ENCODE peak calls at places on chromosomes 6 and 20, in seven cellular contexts. One of them, this sample, is unnamed. For H3K9me3 and H3K36me3, the result is how much of the 10 kb centered on the place peaks cover.

GRCh38 chr6:16399198-16399597 is 160.8 kb downstream of the GMPR start:
- DNase-seq in Caco-2: no peak
- DNase-seq in WERI-Rb-1: no peak
- DNase-seq in ovary: no peak
- DNase-seq in testis: no peak
- DNase-seq in body of pancreas: no peak
- DNase-seq in adrenal gland: no peak
- DNase-seq in this sample: no peak

GRCh38 chr20:63539092-63539430 is 1.9 kb upstream of the PTK6 start:
- DNase-seq in Caco-2: no peak
- DNase-seq in WERI-Rb-1: no peak
- DNase-seq in ovary: no peak
- DNase-seq in testis: no peak
- DNase-seq in body of pancreas: no peak
- DNase-seq in adrenal gland: no peak
- DNase-seq in this sample: no peak

GRCh38 chr6:6004147-6004995 is 2.4 kb downstream of the NRN1 start:
- DNase-seq in Caco-2: no peak
- DNase-seq in WERI-Rb-1: peak
- DNase-seq in ovary: no peak
- DNase-seq in testis: no peak
- DNase-seq in body of pancreas: no peak
- DNase-seq in adrenal gland: no peak
- DNase-seq in this sample: no peak

GRCh38 chr6:162973141-162973872 is 245.5 kb downstream of the PACRG start:
- DNase-seq in Caco-2: no peak
- DNase-seq in WERI-Rb-1: no peak
- DNase-seq in ovary: no peak
- DNase-seq in testis: no peak
- DNase-seq in body of pancreas: no peak
- DNase-seq in adrenal gland: no peak
- DNase-seq in this sample: no peak

GRCh38 chr6:166520905-166521834 is 65.3 kb downstream of the RAMACL start:
- DNase-seq in Caco-2: no peak
- DNase-seq in WERI-Rb-1: no peak
- DNase-seq in ovary: no peak
- DNase-seq in testis: no peak
- DNase-seq in body of pancreas: no peak
- DNase-seq in adrenal gland: no peak
- DNase-seq in this sample: no peak

GRCh38 chr6:2429460-2429859 is 184.1 kb upstream of the GMDS start:
- DNase-seq in Caco-2: no peak
- DNase-seq in WERI-Rb-1: no peak
- DNase-seq in ovary: no peak
- DNase-seq in testis: no peak
- DNase-seq in body of pancreas: no peak
- DNase-seq in adrenal gland: no peak
- DNase-seq in this sample: no peak

GRCh38 chr6:47817749-47818148 is 35.9 kb downstream of the OPN5 start:
- DNase-seq in Caco-2: no peak
- DNase-seq in WERI-Rb-1: no peak
- DNase-seq in ovary: no peak
- DNase-seq in testis: no peak
- DNase-seq in body of pancreas: no peak
- DNase-seq in adrenal gland: no peak
- DNase-seq in this sample: no peak

GRCh38 chr6:45222380-45222779 is 105.8 kb upstream of the RUNX2 start:
- DNase-seq in Caco-2: no peak
- DNase-seq in WERI-Rb-1: no peak
- DNase-seq in ovary: no peak
- DNase-seq in testis: no peak
- DNase-seq in body of pancreas: no peak
- DNase-seq in adrenal gland: no peak
- DNase-seq in this sample: no peak

GRCh38 chr6:41736207-41736710 is 851 bp upstream of the TFEB start:
- DNase-seq in Caco-2: no peak
- DNase-seq in WERI-Rb-1: no peak
- DNase-seq in ovary: no peak
- DNase-seq in testis: no peak
- DNase-seq in body of pancreas: no peak
- DNase-seq in adrenal gland: no peak
- DNase-seq in this sample: no peak

GRCh38 chr6:163828038-163828790 is 413.7 kb downstream of the QKI start:
- DNase-seq in Caco-2: no peak
- DNase-seq in WERI-Rb-1: peak
- DNase-seq in ovary: no peak
- DNase-seq in testis: no peak
- DNase-seq in body of pancreas: no peak
- DNase-seq in adrenal gland: no peak
- DNase-seq in this sample: no peak

GRCh38 chr6:32367641-32368040 is 4.1 kb downstream of the TSBP1 start:
- DNase-seq in Caco-2: no peak
- DNase-seq in WERI-Rb-1: no peak
- DNase-seq in ovary: no peak
- DNase-seq in testis: no peak
- DNase-seq in body of pancreas: no peak
- DNase-seq in adrenal gland: no peak
- DNase-seq in this sample: no peak

GRCh38 chr6:154298297-154298696 is 58.3 kb downstream of the IPCEF1 start:
- DNase-seq in Caco-2: no peak
- DNase-seq in WERI-Rb-1: no peak
- DNase-seq in ovary: no peak
- DNase-seq in testis: no peak
- DNase-seq in body of pancreas: no peak
- DNase-seq in adrenal gland: no peak
- DNase-seq in this sample: no peak

GRCh38 chr6:5084787-5085637 is at the start of gene PPP1R3G:
- DNase-seq in Caco-2: no peak
- DNase-seq in WERI-Rb-1: peak
- DNase-seq in ovary: peak
- DNase-seq in testis: peak
- DNase-seq in body of pancreas: peak
- DNase-seq in adrenal gland: peak
- DNase-seq in this sample: peak

GRCh38 chr6:24554474-24554873 is 59.7 kb downstream of the ALDH5A1 start:
- DNase-seq in Caco-2: no peak
- DNase-seq in WERI-Rb-1: no peak
- DNase-seq in ovary: no peak
- DNase-seq in testis: no peak
- DNase-seq in body of pancreas: no peak
- DNase-seq in adrenal gland: no peak
- DNase-seq in this sample: no peak

GRCh38 chr6:34284563-34285545 is 36.0 kb upstream of the SMIM29 start:
- DNase-seq in Caco-2: no peak
- DNase-seq in WERI-Rb-1: peak
- DNase-seq in ovary: peak
- DNase-seq in testis: no peak
- DNase-seq in body of pancreas: peak
- DNase-seq in adrenal gland: peak
- DNase-seq in this sample: peak

GRCh38 chr6:31736768-31737314 is 511 bp upstream of the CLIC1 start:
- DNase-seq in Caco-2: peak
- DNase-seq in WERI-Rb-1: no peak
- DNase-seq in ovary: no peak
- DNase-seq in testis: no peak
- DNase-seq in body of pancreas: peak
- DNase-seq in adrenal gland: no peak
- DNase-seq in this sample: no peak

GRCh38 chr20:19462491-19462890 is 250.0 kb downstream of the SLC24A3 start:
- DNase-seq in Caco-2: no peak
- DNase-seq in WERI-Rb-1: no peak
- DNase-seq in ovary: no peak
- DNase-seq in testis: no peak
- DNase-seq in body of pancreas: no peak
- DNase-seq in adrenal gland: no peak
- DNase-seq in this sample: peak

GRCh38 chr20:24875078-24875477 is 74.0 kb upstream of the CST7 start:
- DNase-seq in Caco-2: no peak
- DNase-seq in WERI-Rb-1: no peak
- DNase-seq in ovary: no peak
- DNase-seq in testis: no peak
- DNase-seq in body of pancreas: no peak
- DNase-seq in adrenal gland: no peak
- DNase-seq in this sample: no peak

GRCh38 chr20:35732644-35732982 is 9.4 kb downstream of the RBM39 start:
- DNase-seq in Caco-2: no peak
- DNase-seq in WERI-Rb-1: no peak
- DNase-seq in ovary: no peak
- DNase-seq in testis: no peak
- DNase-seq in body of pancreas: no peak
- DNase-seq in adrenal gland: no peak
- DNase-seq in this sample: no peak

GRCh38 chr6:53455678-53456077 is 89.2 kb downstream of the GCLC start:
- DNase-seq in Caco-2: no peak
- DNase-seq in WERI-Rb-1: no peak
- DNase-seq in ovary: no peak
- DNase-seq in testis: no peak
- DNase-seq in body of pancreas: no peak
- DNase-seq in adrenal gland: no peak
- DNase-seq in this sample: no peak

GRCh38 chr6:66663127-66663526 is 956.1 kb upstream of the EYS start:
- DNase-seq in Caco-2: no peak
- DNase-seq in WERI-Rb-1: no peak
- DNase-seq in ovary: no peak
- DNase-seq in testis: no peak
- DNase-seq in body of pancreas: no peak
- DNase-seq in adrenal gland: no peak
- DNase-seq in this sample: no peak

GRCh38 chr20:60115452-60115851 is 157.2 kb downstream of the CDH26 start:
- DNase-seq in Caco-2: no peak
- DNase-seq in WERI-Rb-1: no peak
- DNase-seq in ovary: no peak
- DNase-seq in testis: no peak
- DNase-seq in body of pancreas: no peak
- DNase-seq in adrenal gland: no peak
- DNase-seq in this sample: no peak

GRCh38 chr20:63153254-63154221 is 62.4 kb downstream of the YTHDF1 start:
- DNase-seq in Caco-2: peak
- DNase-seq in WERI-Rb-1: no peak
- DNase-seq in ovary: no peak
- DNase-seq in testis: no peak
- DNase-seq in body of pancreas: no peak
- DNase-seq in adrenal gland: no peak
- DNase-seq in this sample: no peak

GRCh38 chr6:110656492-110656891 is 158.8 kb downstream of the CDK19 start:
- DNase-seq in Caco-2: no peak
- DNase-seq in WERI-Rb-1: no peak
- DNase-seq in ovary: no peak
- DNase-seq in testis: peak
- DNase-seq in body of pancreas: peak
- DNase-seq in adrenal gland: no peak
- DNase-seq in this sample: no peak

GRCh38 chr6:111834356-111834755 is 38.9 kb downstream of the FYN start:
- DNase-seq in Caco-2: no peak
- DNase-seq in WERI-Rb-1: no peak
- DNase-seq in ovary: no peak
- DNase-seq in testis: no peak
- DNase-seq in body of pancreas: no peak
- DNase-seq in adrenal gland: no peak
- DNase-seq in this sample: no peak

GRCh38 chr20:58429303-58429702 is 40.3 kb downstream of the VAPB start:
- DNase-seq in Caco-2: no peak
- DNase-seq in WERI-Rb-1: no peak
- DNase-seq in ovary: no peak
- DNase-seq in testis: no peak
- DNase-seq in body of pancreas: no peak
- DNase-seq in adrenal gland: no peak
- DNase-seq in this sample: no peak
- TF ChIP-seq CTCF in Caco-2: no peak
- TF ChIP-seq CTCF in WERI-Rb-1: peak
- TF ChIP-seq CTCF in ovary: no peak
- TF ChIP-seq CTCF in testis: no peak
- TF ChIP-seq CTCF in body of pancreas: no peak
- TF ChIP-seq CTCF in adrenal gland: no peak
- TF ChIP-seq CTCF in this sample: no peak

DNA sequence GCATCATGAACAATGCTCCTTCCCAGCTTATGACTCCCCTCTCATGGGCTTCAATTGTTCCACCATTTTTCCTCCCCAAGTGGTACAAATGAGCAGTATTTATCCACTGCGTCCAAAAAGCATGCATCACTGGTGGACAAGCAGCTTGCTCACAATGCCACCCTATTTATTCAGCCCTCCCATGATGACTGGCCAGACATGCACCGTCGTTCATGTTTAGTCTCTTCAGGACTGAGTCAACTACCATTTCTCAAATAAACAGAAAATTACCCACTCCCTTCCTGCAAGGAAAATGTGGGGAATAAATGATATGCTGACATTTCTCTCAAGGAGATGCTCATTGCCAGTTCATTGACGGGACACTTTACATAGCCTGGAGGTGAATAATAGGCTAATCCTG is 300.4 kb downstream of the C6orf118 start:
- DNase-seq in Caco-2: no peak
- DNase-seq in WERI-Rb-1: no peak
- DNase-seq in ovary: no peak
- DNase-seq in testis: no peak
- DNase-seq in body of pancreas: no peak
- DNase-seq in adrenal gland: no peak
- DNase-seq in this sample: no peak
- H3K9me3 ChIP-seq in Caco-2: under half
- H3K9me3 ChIP-seq in WERI-Rb-1: under half
- H3K9me3 ChIP-seq in ovary: under half
- H3K9me3 ChIP-seq in testis: under half
- H3K9me3 ChIP-seq in body of pancreas: under half
- H3K9me3 ChIP-seq in adrenal gland: under half
- H3K9me3 ChIP-seq in this sample: under half

GRCh38 chr6:116586276-116586675 is 15.0 kb downstream of the RWDD1 start:
- DNase-seq in Caco-2: no peak
- DNase-seq in WERI-Rb-1: no peak
- DNase-seq in ovary: no peak
- DNase-seq in testis: no peak
- DNase-seq in body of pancreas: no peak
- DNase-seq in adrenal gland: no peak
- DNase-seq in this sample: no peak

GRCh38 chr6:116586738-116587137 is 15.4 kb downstream of the RWDD1 start:
- DNase-seq in Caco-2: no peak
- DNase-seq in WERI-Rb-1: no peak
- DNase-seq in ovary: no peak
- DNase-seq in testis: no peak
- DNase-seq in body of pancreas: no peak
- DNase-seq in adrenal gland: no peak
- DNase-seq in this sample: no peak
- H3K36me3 ChIP-seq in Caco-2: under half
- H3K36me3 ChIP-seq in WERI-Rb-1: half or more
- H3K36me3 ChIP-seq in ovary: under half
- H3K36me3 ChIP-seq in testis: under half
- H3K36me3 ChIP-seq in body of pancreas: under half
- H3K36me3 ChIP-seq in adrenal gland: under half
- H3K36me3 ChIP-seq in this sample: under half

GRCh38 chr6:101392561-101393230 is 812 bp upstream of the GRIK2 start:
- DNase-seq in Caco-2: no peak
- DNase-seq in WERI-Rb-1: no peak
- DNase-seq in ovary: no peak
- DNase-seq in testis: no peak
- DNase-seq in body of pancreas: no peak
- DNase-seq in adrenal gland: no peak
- DNase-seq in this sample: no peak

GRCh38 chr6:101391772-101392560 is 1.5 kb upstream of the GRIK2 start:
- DNase-seq in Caco-2: no peak
- DNase-seq in WERI-Rb-1: no peak
- DNase-seq in ovary: no peak
- DNase-seq in testis: no peak
- DNase-seq in body of pancreas: no peak
- DNase-seq in adrenal gland: no peak
- DNase-seq in this sample: peak

GRCh38 chr6:101380861-101381630 is 12.5 kb upstream of the GRIK2 start:
- DNase-seq in Caco-2: no peak
- DNase-seq in WERI-Rb-1: no peak
- DNase-seq in ovary: no peak
- DNase-seq in testis: no peak
- DNase-seq in body of pancreas: no peak
- DNase-seq in adrenal gland: no peak
- DNase-seq in this sample: no peak

GRCh38 chr6:101386982-101387381 is 6.5 kb upstream of the GRIK2 start:
- DNase-seq in Caco-2: no peak
- DNase-seq in WERI-Rb-1: no peak
- DNase-seq in ovary: no peak
- DNase-seq in testis: no peak
- DNase-seq in body of pancreas: no peak
- DNase-seq in adrenal gland: no peak
- DNase-seq in this sample: no peak
- TF ChIP-seq CTCF in Caco-2: peak
- TF ChIP-seq CTCF in WERI-Rb-1: peak
- TF ChIP-seq CTCF in ovary: no peak
- TF ChIP-seq CTCF in testis: no peak
- TF ChIP-seq CTCF in body of pancreas: no peak
- TF ChIP-seq CTCF in adrenal gland: no peak
- TF ChIP-seq CTCF in this sample: no peak